ENCODE peak calls at places on chromosomes 1 and 21, in six cellular contexts. Y, T, O, W, B and H are unnamed samples.

GRCh38 chr1:25666437-25666836 is 49.8 kb downstream of the MAN1C1 start:
- DNase-seq in Y (no peak), T (no peak), O (no peak), W (no peak), B (no peak), H (no peak)

GRCh38 chr1:163668472-163668871 is 346.7 kb downstream of the NUF2 start:
- DNase-seq in Y (no peak), T (no peak), O (no peak), W (no peak), B (no peak), H (no peak)

GRCh38 chr1:8027748-8028631 is 1.9 kb upstream of the ERRFI1 start:
- DNase-seq in Y (no peak), T (no peak), O (no peak), W (no peak), B (peak), H (no peak)

GRCh38 chr1:235650341-235651169 is 971 bp upstream of the GNG4 start:
- DNase-seq in Y (no peak), T (no peak), O (no peak), W (no peak), B (peak), H (peak)

GRCh38 chr1:79732950-79733349 is 726.4 kb upstream of the ADGRL4 start:
- DNase-seq in Y (no peak), T (no peak), O (no peak), W (no peak), B (no peak), H (no peak)

GRCh38 chr1:46301406-46302090 is 1.9 kb downstream of the LRRC41 start:
- DNase-seq in Y (no peak), T (no peak), O (no peak), W (no peak), B (peak), H (no peak)

GRCh38 chr21:45406801-45407628 is 2.0 kb downstream of the COL18A1 start:
- DNase-seq in Y (no peak), T (no peak), O (no peak), W (no peak), B (peak), H (no peak)

GRCh38 chr1:29248409-29248808 is 12.1 kb downstream of the PTPRU start:
- DNase-seq in Y (no peak), T (no peak), O (no peak), W (no peak), B (no peak), H (no peak)

GRCh38 chr1:112678605-112679004 is 4.1 kb downstream of the MOV10 start:
- DNase-seq in Y (no peak), T (no peak), O (no peak), W (no peak), B (no peak), H (no peak)

GRCh38 chr1:246455487-246455886 is 51.6 kb downstream of the SMYD3 start:
- DNase-seq in Y (no peak), T (no peak), O (no peak), W (no peak), B (no peak), H (no peak)